ENCODE peak calls at places on chromosomes 3 and 15, in ten cellular contexts. M, P, I, J, K, U, W, R, T and D are unnamed samples.

GRCh38 chr15:93236924-93237323 is 147.9 kb upstream of the RGMA start:
- DNase-seq in K (no peak), I (no peak), W (no peak), U (no peak), R (no peak), T (no peak), M (no peak), J (no peak), P (no peak), D (no peak)

GRCh38 chr15:63490345-63491034 is 13.9 kb upstream of the USP3 start:
- DNase-seq in J (no peak), U (no peak), I (no peak), T (no peak), P (no peak), R (no peak), W (no peak), M (no peak), K (peak), D (peak)

GRCh38 chr15:31840849-31841476 is 189.4 kb upstream of the CHRNA7 start:
- DNase-seq in K (no peak), P (no peak), I (no peak), T (no peak), M (no peak), U (no peak), J (no peak), R (no peak), W (no peak), D (no peak)

GRCh38 chr3:69005071-69005816 is 8.2 kb downstream of the EOGT start:
- DNase-seq in M (no peak), I (no peak), W (no peak), P (no peak), K (no peak), R (no peak), T (no peak), U (no peak), J (no peak), D (no peak)

GRCh38 chr3:185746470-185746869 is 78.4 kb downstream of the IGF2BP2 start:
- DNase-seq in M (no peak), R (no peak), U (no peak), K (no peak), I (no peak), T (no peak), W (no peak), P (no peak), J (no peak), D (no peak)

GRCh38 chr3:160697628-160698382 is 20.8 kb downstream of the ARL14 start:
- DNase-seq in R (peak), J (peak), M (no peak), W (no peak), U (no peak), K (no peak), P (no peak), T (no peak), I (no peak), D (no peak)

GRCh38 chr3:116741462-116741861 is 31.9 kb downstream of the TUSC7 start:
- DNase-seq in P (no peak), M (no peak), W (no peak), R (no peak), K (no peak), U (no peak), J (no peak), T (no peak), I (no peak), D (no peak)

GRCh38 chr3:42501321-42501680 is 1.1 kb upstream of the VIPR1 start:
- DNase-seq in K (no peak), U (no peak), R (no peak), M (no peak), J (no peak), T (no peak), I (peak), W (peak), P (no peak), D (no peak)

GRCh38 chr3:95271330-95271729 is 1208.5 kb downstream of the NSUN3 start:
- DNase-seq in W (no peak), U (no peak), I (no peak), T (no peak), M (no peak), J (no peak), K (no peak), R (no peak), P (no peak), D (no peak)